ENCODE peak calls at places on chromosomes 13 and 19, in four cellular contexts. O, T, K and P are unnamed samples.

GRCh38 chr19:6509118-6509971 is 7.2 kb upstream of the TUBB4A start:
- DNase-seq in K (no peak), T (no peak), O (no peak), P (no peak)

GRCh38 chr19:31583148-31583547 is 233.9 kb upstream of the TSHZ3 start:
- DNase-seq in T (no peak), K (no peak), O (no peak), P (no peak)

GRCh38 chr13:51549050-51549449 is 35.2 kb upstream of the WDFY2 start:
- DNase-seq in O (no peak), T (no peak), K (no peak), P (no peak)

GRCh38 chr13:72141845-72142470 is 275.0 kb upstream of the DACH1 start:
- DNase-seq in K (no peak), T (no peak), O (peak; percentile 8), P (no peak)

GRCh38 chr13:74325106-74325505 is 190.9 kb upstream of the KLF12 start:
- DNase-seq in K (no peak), O (peak; percentile 35), T (no peak), P (no peak)

GRCh38 chr13:62302341-62302740 is 886.7 kb upstream of the PCDH20 start:
- DNase-seq in T (no peak), O (no peak), K (no peak), P (no peak)

GRCh38 chr19:12784394-12784870 is 6.9 kb upstream of the JUNB start:
- DNase-seq in T (no peak), O (no peak), K (peak; percentile 8), P (no peak)

GRCh38 chr19:15101479-15102082 is 5.6 kb upstream of the SYDE1 start:
- DNase-seq in T (no peak), O (no peak), K (no peak), P (no peak)

GRCh38 chr19:34967551-34967950 is 3.5 kb upstream of the ZNF792 start:
- DNase-seq in T (no peak), K (no peak), O (no peak), P (no peak)

GRCh38 chr13:49454388-49455015 is 10.4 kb downstream of the SETDB2 start:
- DNase-seq in O (no peak), T (peak; percentile 48), K (no peak), P (no peak)

GRCh38 chr13:113151745-113152707 is 6.4 kb upstream of the PROZ start:
- DNase-seq in O (no peak), K (no peak), T (no peak), P (no peak)

GRCh38 chr19:8926341-8926740 is 83.9 kb downstream of the MUC16 start:
- DNase-seq in T (no peak), K (no peak), O (no peak), P (no peak)

GRCh38 chr19:49120325-49120683 is 960 bp downstream of the PPFIA3 start:
- DNase-seq in K (no peak), T (no peak), O (no peak), P (no peak)

GRCh38 chr13:45548281-45548680 is 67.3 kb downstream of the ERICH6B start:
- DNase-seq in K (no peak), O (no peak), T (no peak), P (no peak)

GRCh38 chr19:38596057-38596981 is 21.4 kb downstream of the MAP4K1 start:
- DNase-seq in K (peak; percentile 77), T (no peak), O (no peak), P (no peak)

GRCh38 chr13:112213467-112214245 is 146.7 kb downstream of the SOX1 start:
- DNase-seq in K (no peak), O (no peak), T (no peak), P (no peak)

GRCh38 chr13:50589651-50590054 is 253.8 kb downstream of the DLEU7 start:
- DNase-seq in O (no peak), K (peak; percentile 60), T (peak; percentile 66), P (no peak)

GRCh38 chr19:56221851-56222250 is 19.8 kb downstream of the ZSCAN5C start:
- DNase-seq in K (no peak), T (no peak), O (no peak), P (no peak)